ENCODE peak calls at places on chromosomes 7 and 10, in seven cellular contexts. K is spleen, E is Panc1, J is astrocyte, L is GM06990, T is heart left ventricle, G is IMR-90. I is an unnamed sample.
A peak's percentile ranks its signal among the peaks of the same experiment; 100 is the strongest.

GRCh38 chr7:119483364-119483763 is 789.6 kb upstream of the KCND2 start:
- DNase-seq in L (no peak), J (no peak), K (no peak), G (no peak), E (no peak), T (no peak), I (no peak)

GRCh38 chr7:143288836-143289235 is 685 bp downstream of the CASP2 start:
- DNase-seq in J (peak; percentile 16), T (no peak), E (no peak), K (no peak), G (peak; percentile 18), L (no peak), I (peak; percentile 28)

GRCh38 chr7:67777119-67777518 is 780.5 kb downstream of the TYW1 start:
- DNase-seq in E (no peak), T (no peak), G (no peak), L (no peak), K (no peak), J (no peak), I (peak; percentile 31)

GRCh38 chr10:98098247-98098646 is 36.2 kb upstream of the R3HCC1L start:
- DNase-seq in L (no peak), E (no peak), J (no peak), T (no peak), K (no peak), G (no peak), I (no peak)

GRCh38 chr10:80506189-80506575 is 31.5 kb upstream of the SH2D4B start:
- DNase-seq in G (peak; percentile 75), J (peak; percentile 91), L (no peak), E (no peak), K (no peak), T (no peak), I (peak; percentile 98)

GRCh38 chr7:105131890-105132289 is 117.9 kb downstream of the KMT2E start:
- DNase-seq in J (no peak), L (no peak), G (no peak), T (no peak), E (no peak), K (no peak), I (no peak)

GRCh38 chr7:85521108-85521694 is 334.3 kb upstream of the SEMA3D start:
- DNase-seq in K (no peak), T (no peak), J (peak; percentile 42), L (no peak), E (no peak), G (peak; percentile 78), I (no peak)

GRCh38 chr10:54800677-54801480 is at the start of gene PCDH15:
- DNase-seq in G (no peak), E (peak; percentile 22), K (no peak), T (peak; percentile 10), L (no peak), J (peak; percentile 53), I (peak; percentile 39)

GRCh38 chr10:8979976-8980375 is 925.5 kb downstream of the GATA3 start:
- DNase-seq in J (no peak), K (no peak), E (no peak), T (no peak), L (no peak), G (no peak), I (no peak)

GRCh38 chr7:30731619-30732018 is 20.3 kb upstream of the INMT start:
- DNase-seq in G (no peak), E (no peak), L (no peak), J (no peak), K (no peak), T (no peak), I (no peak)

GRCh38 chr7:30730097-30730496 is 21.8 kb upstream of the INMT start:
- DNase-seq in E (no peak), T (no peak), L (no peak), J (no peak), K (peak; percentile 50), G (no peak), I (no peak)

GRCh38 chr7:30728591-30729100 is 23.3 kb upstream of the INMT start:
- DNase-seq in K (peak; percentile 51), T (no peak), J (no peak), G (no peak), E (no peak), L (no peak), I (no peak)

GRCh38 chr7:30730996-30731395 is 20.9 kb upstream of the INMT start:
- DNase-seq in L (no peak), T (no peak), K (no peak), E (no peak), J (no peak), G (no peak), I (no peak)

GRCh38 chr7:30729642-30730041 is 22.3 kb upstream of the INMT start:
- DNase-seq in G (no peak), J (no peak), L (no peak), E (no peak), K (peak; percentile 31), T (no peak), I (no peak)
- H3K27me3 ChIP-seq in G (peaks cover 55% of the 10 kb centered on the region), J (peaks cover 22% of the 10 kb centered on the region), L (no peaks in the 10 kb centered on the region), E (peaks cover 12% of the 10 kb centered on the region), K (peaks cover 5% of the 10 kb centered on the region), T (no peaks in the 10 kb centered on the region), I (peaks cover 2% of the 10 kb centered on the region)

DNA sequence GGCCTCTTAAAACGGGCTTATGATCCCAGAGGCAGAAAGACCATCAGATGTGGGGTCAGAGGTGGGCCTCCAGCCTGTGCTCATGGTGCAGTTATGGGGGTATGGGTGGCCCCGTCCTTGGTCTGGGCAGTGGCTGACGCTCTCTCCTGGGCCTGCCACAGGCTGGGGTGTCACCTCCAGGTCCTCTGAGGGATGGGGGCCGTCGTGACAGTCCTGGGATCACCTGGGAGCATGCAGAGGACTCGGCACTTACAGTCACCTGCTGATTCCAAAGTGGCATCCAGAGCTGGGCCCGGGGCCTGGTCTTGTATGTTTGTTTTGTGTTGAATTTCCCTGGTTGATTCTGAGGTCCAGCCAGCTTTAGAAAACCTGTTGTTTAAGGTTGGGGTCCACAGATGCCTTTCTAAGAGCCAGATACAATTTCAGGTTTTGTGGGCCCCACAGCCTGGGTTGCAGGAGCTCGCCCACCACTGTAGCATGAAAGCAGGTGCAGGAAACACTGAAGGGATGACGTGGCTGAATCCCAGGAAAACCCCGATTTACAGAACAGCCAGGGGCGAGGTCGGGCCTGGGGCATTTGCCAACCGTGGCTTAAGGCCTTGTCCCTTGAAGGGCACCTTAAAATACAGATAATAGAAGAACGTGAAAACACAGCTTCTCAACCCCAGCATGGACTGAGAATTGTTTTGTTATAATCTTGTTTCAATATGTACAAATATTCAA is 170.7 kb upstream of the PPP2R2D start:
- DNase-seq in T (no peak), L (no peak), J (no peak), E (no peak), K (no peak), G (no peak), I (no peak)
- TF ChIP-seq CTCF in T (no peak), L (no peak), J (no peak), E (no peak), K (no peak), G (no peak), I (no peak)

DNA sequence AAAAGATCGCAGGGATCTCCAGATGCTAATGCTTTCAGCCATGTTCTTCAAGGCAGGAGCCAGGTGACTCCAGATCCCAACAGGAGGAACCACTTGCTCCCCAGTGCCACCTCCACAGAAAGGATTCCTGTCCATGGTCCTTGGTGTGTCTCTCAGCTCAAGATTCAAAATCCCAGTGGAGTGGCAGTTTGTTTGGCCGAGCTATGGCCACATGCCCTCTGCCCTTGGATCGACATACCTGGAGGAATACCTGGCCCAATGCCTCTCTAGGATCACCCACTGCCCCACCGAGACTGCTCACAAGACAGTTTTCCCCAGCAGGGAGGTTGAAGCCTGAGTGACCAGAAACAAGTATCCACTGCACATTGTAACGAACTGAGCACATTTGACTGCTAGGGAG is 3.9 kb upstream of the GPRIN2 start:
- DNase-seq in K (peak; percentile 65), T (peak; percentile 7), L (no peak), J (no peak), G (no peak), E (no peak), I (no peak)
- H3K27me3 ChIP-seq in K (peaks cover 44% of the 10 kb centered on the region), T (peaks cover 42% of the 10 kb centered on the region), L (peaks cover 2% of the 10 kb centered on the region), J (peaks cover 44% of the 10 kb centered on the region), G (peaks cover 52% of the 10 kb centered on the region), E (no peaks in the 10 kb centered on the region), I (peaks cover 27% of the 10 kb centered on the region)

DNA sequence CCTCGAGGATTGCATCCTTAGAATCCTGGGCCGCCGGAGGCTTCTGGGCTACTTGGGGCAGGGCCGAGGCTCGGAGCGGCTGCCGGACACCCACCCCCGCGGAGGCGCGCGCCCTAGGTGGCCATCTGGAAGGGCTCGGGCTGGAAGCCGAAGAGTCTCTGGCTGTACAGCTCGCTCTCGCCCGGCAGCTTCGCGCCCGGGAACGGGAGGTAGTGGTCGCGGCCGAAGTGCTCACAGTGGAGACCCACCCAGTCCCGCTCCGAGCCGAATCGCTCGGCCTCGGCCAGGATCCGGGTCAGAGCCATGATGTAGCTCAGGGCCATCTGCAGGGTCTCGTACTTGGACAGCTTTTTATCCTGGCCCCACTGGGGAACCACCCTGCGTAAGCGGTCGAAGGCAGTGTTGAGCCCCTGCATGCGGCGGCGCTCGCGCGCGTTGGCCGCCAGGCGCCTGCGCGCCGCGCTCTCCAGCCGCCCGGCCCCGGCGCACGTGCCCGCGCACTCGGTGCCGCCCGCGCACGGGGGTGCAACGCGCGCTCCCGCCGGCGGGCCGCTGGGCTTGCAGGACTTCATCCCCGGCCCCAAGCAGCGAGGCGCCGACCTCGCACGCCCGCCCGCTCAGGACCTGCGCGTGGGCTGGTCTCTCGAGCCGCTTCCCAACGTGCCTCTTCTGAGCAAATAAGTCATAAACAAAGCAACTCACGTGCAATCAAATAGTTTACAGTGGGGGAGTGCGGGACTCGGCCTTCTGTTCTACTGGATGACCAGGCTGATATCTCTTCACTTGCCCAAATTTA is 609 bp downstream of the ATOH7 start:
- DNase-seq in G (peak; percentile 76), L (peak; percentile 78), T (peak; percentile 56), K (peak; percentile 84), E (peak; percentile 48), J (peak; percentile 64), I (peak; percentile 27)
- TF ChIP-seq CTCF in G (peak; percentile 22), L (peak; percentile 28), T (no peak), K (no peak), E (peak; percentile 76), J (no peak), I (peak; percentile 32)

GRCh38 chr7:158074896-158075632 is 512.6 kb downstream of the PTPRN2 start:
- DNase-seq in K (peak; percentile 59), L (no peak), J (no peak), G (no peak), E (no peak), T (no peak), I (no peak)
- H3K27me3 ChIP-seq in K (no peaks in the 10 kb centered on the region), L (no peaks in the 10 kb centered on the region), J (no peaks in the 10 kb centered on the region), G (no peaks in the 10 kb centered on the region), E (peaks cover 3% of the 10 kb centered on the region), T (no peaks in the 10 kb centered on the region), I (no peaks in the 10 kb centered on the region)

DNA sequence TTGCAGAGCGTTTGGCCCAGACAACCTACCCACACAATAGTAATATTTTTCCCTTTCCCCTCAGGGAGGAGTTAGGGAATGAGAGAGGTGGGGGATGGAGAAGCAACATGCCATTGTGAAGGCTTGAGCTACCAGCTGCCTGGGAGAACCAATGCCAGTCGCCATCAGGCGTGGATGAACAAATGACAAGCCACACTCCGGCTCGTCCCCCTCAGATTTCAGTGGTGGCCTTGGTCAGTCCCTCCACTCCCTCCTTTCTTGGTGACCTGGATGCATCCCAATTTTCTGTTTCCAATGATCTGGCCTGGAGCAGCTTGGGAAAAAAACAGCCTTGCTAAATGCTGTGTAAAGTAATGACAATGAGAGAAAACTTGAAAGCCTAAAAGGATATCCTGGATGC is 110.8 kb downstream of the ICA1 start:
- DNase-seq in E (no peak), T (no peak), G (no peak), L (no peak), J (no peak), K (no peak), I (no peak)
- TF ChIP-seq CTCF in E (no peak), T (no peak), G (no peak), L (no peak), J (no peak), K (no peak), I (no peak)